ENCODE peak calls at places on chromosomes 13 and 19, in four cellular contexts. Y is SK-N-SH, L is K562, C is GM12878. J is an unnamed sample.

GRCh38 chr19:11261902-11262839 is at the start of gene DOCK6:
- DNase-seq in Y (peak), L (peak), C (no peak), J (peak)

GRCh38 chr19:29662604-29663404 is 2.5 kb upstream of the PLEKHF1 start:
- DNase-seq in Y (no peak), L (peak), C (no peak), J (no peak)

GRCh38 chr19:2428027-2428690 is 773 bp upstream of the TIMM13 start:
- DNase-seq in Y (peak), L (no peak), C (no peak), J (no peak)

GRCh38 chr13:102708991-102709390 is 14.1 kb upstream of the METTL21C start:
- DNase-seq in Y (no peak), L (no peak), C (no peak), J (no peak)

GRCh38 chr13:48775285-48775684 is 121.6 kb downstream of the CYSLTR2 start:
- DNase-seq in Y (no peak), L (no peak), C (no peak), J (no peak)

GRCh38 chr13:105329359-105329758 is 1206.1 kb downstream of the EFNB2 start:
- DNase-seq in Y (no peak), L (no peak), C (no peak), J (no peak)

GRCh38 chr13:51663980-51664957 is 80.0 kb downstream of the WDFY2 start:
- DNase-seq in Y (no peak), L (no peak), C (no peak), J (no peak)

GRCh38 chr13:79675931-79676658 is 195.1 kb downstream of the NDFIP2 start:
- DNase-seq in Y (no peak), L (no peak), C (no peak), J (no peak)

GRCh38 chr19:44212865-44213346 is 574 bp downstream of the ZNF227 start:
- DNase-seq in Y (peak), L (peak), C (no peak), J (peak)

GRCh38 chr19:1244693-1245451 is 3.3 kb downstream of the ATP5F1D start:
- DNase-seq in Y (no peak), L (no peak), C (no peak), J (no peak)

GRCh38 chr19:45402469-45403070 is 2.3 kb downstream of the PPP1R13L start:
- DNase-seq in Y (peak), L (peak), C (no peak), J (peak)

GRCh38 chr13:45196622-45197021 is 4.2 kb downstream of the KCTD4 start:
- DNase-seq in Y (no peak), L (no peak), C (no peak), J (no peak)

GRCh38 chr13:45191874-45192273 is 9.0 kb downstream of the KCTD4 start:
- DNase-seq in Y (no peak), L (no peak), C (no peak), J (no peak)

GRCh38 chr13:45196091-45196490 is 4.8 kb downstream of the KCTD4 start:
- DNase-seq in Y (no peak), L (no peak), C (no peak), J (no peak)

GRCh38 chr13:45195421-45195820 is 5.4 kb downstream of the KCTD4 start:
- DNase-seq in Y (no peak), L (no peak), C (no peak), J (no peak)

DNA sequence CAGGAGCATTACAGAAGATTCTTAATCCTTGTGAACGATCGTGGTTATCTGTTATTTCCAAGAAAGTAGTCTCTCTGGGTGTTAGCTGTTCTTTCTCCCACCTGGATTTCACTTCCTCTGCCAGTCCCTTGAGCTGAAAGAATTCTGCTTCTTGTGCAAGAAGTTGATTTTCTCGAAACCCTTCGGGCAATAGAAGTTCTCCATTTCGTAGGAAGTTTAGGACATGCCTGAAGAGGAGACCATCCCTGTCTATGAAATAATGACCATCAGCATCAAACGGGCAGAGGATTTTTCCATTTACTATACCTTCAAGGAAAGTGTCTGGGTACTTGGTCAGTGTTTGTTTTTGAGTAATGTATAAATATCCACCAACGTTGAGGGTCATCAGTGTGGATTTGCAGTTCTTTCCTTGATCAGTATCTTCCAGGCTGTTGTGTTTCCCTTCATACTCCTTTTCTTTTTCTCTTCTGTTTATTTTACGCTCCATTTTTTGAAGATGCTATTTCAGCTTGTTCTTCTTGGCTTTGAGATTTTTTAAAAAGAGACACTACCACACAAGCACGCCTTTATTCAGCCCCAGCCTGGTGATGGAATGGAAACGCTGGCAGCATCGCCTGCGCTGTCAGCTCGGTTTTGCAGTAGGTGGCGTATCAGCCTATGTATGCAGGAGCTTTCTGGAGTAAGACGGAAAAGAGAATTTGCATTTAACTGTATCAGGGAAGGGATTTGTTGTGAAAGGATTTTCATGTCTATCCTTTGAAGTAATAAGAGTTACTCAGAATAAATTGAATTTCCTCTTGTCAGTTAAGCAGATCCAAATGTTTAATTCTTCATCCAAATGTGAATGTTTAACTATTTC is 6.5 kb downstream of the KCTD4 start:
- DNase-seq in Y (no peak), L (no peak), C (no peak), J (no peak)
- TF ChIP-seq FOXM1 in Y (no peak), L (no peak), C (no peak), J (no peak)

GRCh38 chr19:36236304-36236945 is 21.5 kb downstream of the ZNF146 start:
- DNase-seq in Y (no peak), L (no peak), C (no peak), J (no peak)

GRCh38 chr19:36236946-36237310 is 22.0 kb downstream of the ZNF146 start:
- DNase-seq in Y (no peak), L (no peak), C (no peak), J (no peak)
- TF ChIP-seq FOXM1 in Y (no peak), L (no peak), C (no peak), J (no peak)

DNA sequence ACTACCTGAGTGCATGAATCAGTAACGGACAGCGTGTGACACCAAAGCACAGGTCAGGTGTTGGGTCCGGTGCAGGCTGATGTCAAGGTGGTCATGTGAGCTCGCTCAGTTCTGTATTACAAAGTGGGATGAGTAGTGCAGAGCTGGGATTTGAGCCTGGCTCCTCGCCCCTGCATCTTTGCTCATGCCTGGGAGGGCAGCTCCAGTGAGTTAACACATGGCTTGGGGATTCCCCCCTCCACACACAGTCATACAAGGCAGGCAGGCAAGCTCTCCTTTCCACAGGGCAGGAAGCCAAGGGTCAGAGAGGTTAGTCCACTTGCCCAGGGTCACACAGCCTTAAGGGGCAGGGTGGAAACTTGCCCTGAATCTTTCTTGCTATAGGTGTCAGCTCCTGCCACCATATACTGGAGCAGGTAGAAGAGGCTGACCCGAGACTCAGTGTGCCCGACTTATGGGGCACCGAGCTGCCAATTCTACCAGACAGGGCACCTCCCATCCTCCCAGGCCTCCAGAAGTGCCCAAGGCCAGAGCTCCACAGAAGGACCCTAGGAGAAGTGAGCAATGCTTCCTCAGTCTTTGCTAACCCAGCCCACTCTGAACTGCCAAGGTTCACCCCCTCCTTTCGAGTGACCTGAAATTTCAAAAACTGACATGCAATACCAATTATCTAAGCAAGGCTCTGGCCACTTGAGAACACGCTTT is 35.4 kb downstream of the ZNF787 start:
- DNase-seq in Y (no peak), L (no peak), C (no peak), J (no peak)
- TF ChIP-seq FOXM1 in Y (no peak), L (no peak), C (no peak), J (no peak)

GRCh38 chr19:49017666-49018351 is 918 bp upstream of the LHB start:
- DNase-seq in Y (peak), L (peak), C (no peak), J (peak)
- TF ChIP-seq FOXM1 in Y (no peak), L (no peak), C (no peak), J (no peak)

DNA sequence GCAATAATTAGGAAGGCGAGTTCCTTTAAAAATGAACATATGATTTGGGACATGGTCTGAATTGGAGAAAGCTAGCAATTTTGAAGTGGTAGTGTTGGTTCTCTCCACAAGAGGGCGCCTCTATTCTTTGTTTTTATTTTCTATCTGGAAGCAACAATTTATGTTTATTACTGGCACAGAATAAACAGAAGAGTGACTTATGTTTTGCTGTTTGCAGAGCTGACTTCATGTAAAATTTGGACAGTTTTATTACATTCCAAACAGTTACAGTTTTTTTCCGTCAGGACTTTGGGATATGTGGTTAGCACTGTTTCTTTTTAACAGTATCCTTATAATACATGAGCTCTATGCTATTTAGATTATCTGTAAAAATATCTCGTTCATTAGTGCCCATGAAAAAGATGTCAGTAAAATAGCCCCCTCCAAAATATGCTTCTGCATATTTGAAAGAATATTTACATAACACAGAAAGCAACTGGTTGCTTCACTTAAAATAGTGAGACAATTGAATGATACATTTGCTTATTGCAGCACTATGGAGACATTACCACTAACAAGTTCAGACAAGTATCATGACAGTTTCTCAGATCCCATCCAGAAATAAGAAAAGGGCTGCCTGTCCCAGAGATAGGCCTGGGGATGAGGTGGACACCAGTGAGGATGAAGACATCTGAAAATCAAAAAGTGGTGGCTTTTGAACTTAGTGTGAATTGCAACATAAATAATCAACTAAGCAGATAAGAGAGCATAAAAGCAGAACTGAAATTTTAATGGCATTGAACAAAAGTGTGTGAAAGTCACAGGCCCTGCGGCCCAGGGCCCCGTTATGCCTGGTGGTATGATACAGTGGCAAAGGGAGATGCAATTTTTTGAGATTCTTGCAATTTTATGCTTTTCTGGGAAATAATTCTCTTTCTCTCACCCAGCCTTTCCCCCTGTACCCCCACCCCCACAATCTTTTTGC is 32.3 kb upstream of the FGF9 start:
- DNase-seq in Y (peak), L (peak), C (no peak), J (peak)
- TF ChIP-seq FOXM1 in Y (no peak), L (no peak), C (no peak), J (no peak)

DNA sequence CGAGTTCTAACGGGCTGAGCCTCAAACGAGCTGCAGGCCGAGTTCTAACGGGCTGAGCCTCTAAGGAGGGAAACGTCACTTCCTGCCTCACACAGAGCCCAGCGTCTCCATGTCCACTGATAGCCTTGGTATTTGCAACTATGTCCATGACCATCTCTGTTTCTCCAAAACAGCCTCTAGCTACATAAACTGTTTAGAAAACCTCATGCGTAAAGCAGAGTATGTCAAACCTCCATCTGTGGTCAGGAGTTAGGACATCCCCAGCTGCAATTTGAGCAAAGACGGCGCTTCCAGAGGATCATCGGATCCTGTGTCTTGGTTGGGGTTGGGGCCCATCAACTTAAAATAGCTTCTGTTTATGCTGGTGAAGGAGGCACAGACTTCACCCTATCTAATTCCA is 20.8 kb downstream of the RASA3 start:
- DNase-seq in Y (no peak), L (no peak), C (no peak), J (no peak)
- TF ChIP-seq FOXM1 in Y (no peak), L (no peak), C (no peak), J (no peak)

DNA sequence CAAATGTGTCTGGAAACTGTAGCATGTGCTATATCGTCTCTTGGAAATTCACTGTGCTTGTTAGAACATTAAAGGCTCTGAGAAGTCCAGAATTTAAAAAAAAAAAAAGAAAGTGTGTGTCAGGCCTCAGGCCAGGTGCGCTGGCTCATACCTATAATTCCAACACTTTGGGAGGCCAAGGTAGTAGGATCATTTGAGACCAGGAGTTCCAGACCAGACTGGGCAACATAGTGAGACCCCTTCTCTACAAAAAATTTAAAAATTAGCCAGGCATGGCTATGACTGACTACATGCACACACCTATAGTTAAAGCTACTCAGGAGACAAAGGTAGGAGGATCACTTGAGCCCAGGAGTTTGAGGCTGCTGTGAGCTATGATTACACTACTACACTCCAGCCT is 4.9 kb downstream of the HNRNPUL1 start:
- DNase-seq in Y (no peak), L (no peak), C (no peak), J (no peak)
- TF ChIP-seq FOXM1 in Y (no peak), L (no peak), C (no peak), J (no peak)

J was measured in HEK293T.